ENCODE peak calls at places on chromosomes 3 and 15, in nine cellular contexts. T, F, Y, W, N, R, V, Q and S are unnamed samples.

GRCh38 chr3:127817331-127817821 is 4.9 kb downstream of the MGLL start:
- DNase-seq in F (no peak), Y (no peak), V (no peak), Q (no peak), N (no peak), R (no peak), W (no peak), T (no peak), S (no peak)

GRCh38 chr15:34701536-34701935 is 53.3 kb downstream of the GJD2 start:
- DNase-seq in R (no peak), V (no peak), F (no peak), Y (no peak), W (no peak), Q (no peak), N (no peak), T (no peak), S (no peak)

GRCh38 chr3:133258358-133258757 is 141.5 kb upstream of the BFSP2 start:
- DNase-seq in Y (no peak), T (no peak), N (no peak), Q (no peak), F (no peak), W (no peak), R (no peak), V (no peak), S (no peak)

GRCh38 chr15:67969892-67970291 is 84.2 kb upstream of the PIAS1 start:
- DNase-seq in F (no peak), Y (no peak), R (no peak), Q (no peak), N (no peak), W (no peak), V (no peak), T (no peak), S (no peak)

GRCh38 chr15:58348095-58348812 is 83.5 kb upstream of the LIPC start:
- DNase-seq in W (no peak), R (no peak), N (no peak), T (no peak), F (no peak), Q (no peak), Y (no peak), V (no peak), S (no peak)

GRCh38 chr3:108406063-108406660 is 104.2 kb downstream of the MYH15 start:
- DNase-seq in W (no peak), R (no peak), N (no peak), V (no peak), Q (no peak), F (no peak), Y (no peak), T (no peak), S (no peak)

GRCh38 chr3:104785966-104786365 is 580.7 kb upstream of the ALCAM start:
- DNase-seq in V (no peak), N (no peak), T (no peak), W (no peak), R (no peak), Q (no peak), Y (no peak), F (no peak), S (no peak)

GRCh38 chr15:63274427-63274826 is 3.0 kb upstream of the APH1B start:
- DNase-seq in F (no peak), W (no peak), Q (no peak), Y (no peak), V (no peak), N (no peak), R (no peak), T (no peak), S (no peak)

GRCh38 chr15:101024709-101025108 is 105.6 kb downstream of the LRRK1 start:
- DNase-seq in V (no peak), W (no peak), R (no peak), T (no peak), Q (no peak), Y (no peak), N (no peak), F (no peak), S (no peak)

GRCh38 chr3:192571197-192571791 is 156.0 kb downstream of the FGF12 start:
- DNase-seq in N (no peak), V (peak; percentile 1), F (no peak), T (no peak), R (no peak), Y (no peak), Q (no peak), W (no peak), S (no peak)

GRCh38 chr15:39584266-39584659 is 3.4 kb downstream of the THBS1 start:
- DNase-seq in V (no peak), Y (no peak), W (no peak), T (no peak), F (no peak), R (no peak), N (no peak), Q (no peak), S (no peak)

GRCh38 chr15:80773792-80774352 is 5.3 kb upstream of the CEMIP start:
- DNase-seq in V (no peak), W (no peak), T (no peak), Q (no peak), N (no peak), R (no peak), F (no peak), Y (no peak), S (no peak)

GRCh38 chr15:55917881-55918296 is 75.5 kb downstream of the NEDD4 start:
- DNase-seq in Q (no peak), V (no peak), R (no peak), N (no peak), T (no peak), Y (peak; percentile 35), F (no peak), W (no peak), S (no peak)

GRCh38 chr3:79538-79937 is 117.0 kb upstream of the CHL1 start:
- DNase-seq in W (no peak), V (no peak), Y (no peak), Q (no peak), T (no peak), N (no peak), R (no peak), F (no peak), S (no peak)

GRCh38 chr3:139302084-139302800 is 41.6 kb upstream of the MRPS22 start:
- DNase-seq in F (no peak), Q (no peak), R (no peak), N (no peak), T (no peak), Y (no peak), W (no peak), V (no peak), S (no peak)

GRCh38 chr3:158727499-158728377 is 4.5 kb downstream of the RARRES1 start:
- DNase-seq in W (no peak), R (no peak), N (peak; percentile 85), F (peak; percentile 51), Y (peak; percentile 61), V (peak; percentile 28), T (no peak), Q (peak; percentile 62), S (no peak)

GRCh38 chr15:101128696-101129095 is 123.2 kb downstream of the CHSY1 start:
- DNase-seq in V (no peak), F (no peak), W (no peak), N (no peak), R (no peak), Q (no peak), T (no peak), Y (no peak), S (no peak)

GRCh38 chr3:159757341-159758060 is 231.1 kb upstream of the IL12A start:
- DNase-seq in Q (no peak), T (no peak), W (no peak), N (no peak), F (no peak), Y (no peak), R (no peak), V (no peak), S (no peak)

GRCh38 chr15:94258246-94258645 is 26.9 kb downstream of the MCTP2 start:
- DNase-seq in V (no peak), Q (no peak), T (no peak), W (no peak), F (no peak), N (no peak), R (no peak), Y (no peak), S (no peak)

GRCh38 chr15:50355980-50356379 is 982 bp upstream of the GABPB1 start:
- DNase-seq in T (no peak), F (no peak), V (no peak), Q (no peak), R (no peak), N (no peak), Y (no peak), W (no peak), S (no peak)

GRCh38 chr15:41557673-41558399 is 1.2 kb upstream of the TYRO3 start:
- DNase-seq in V (peak; percentile 79), T (peak; percentile 72), F (peak; percentile 74), Y (peak; percentile 83), W (peak; percentile 53), N (peak; percentile 85), R (peak; percentile 53), Q (peak; percentile 72), S (peak; percentile 58)

GRCh38 chr3:65979731-65980130 is 59.0 kb downstream of the MAGI1 start:
- DNase-seq in W (no peak), Y (no peak), T (no peak), F (no peak), Q (no peak), V (no peak), R (no peak), N (no peak), S (no peak)

GRCh38 chr15:85563328-85563727 is 182.9 kb downstream of the AKAP13 start:
- DNase-seq in V (no peak), Y (peak; percentile 43), R (no peak), F (no peak), T (no peak), N (no peak), Q (no peak), W (no peak), S (no peak)

GRCh38 chr3:45575491-45575923 is 19.0 kb upstream of the LIMD1 start:
- DNase-seq in R (no peak), F (no peak), V (no peak), Y (no peak), T (no peak), Q (no peak), W (no peak), N (no peak), S (no peak)

GRCh38 chr3:172125053-172125452 is 85.7 kb downstream of the FNDC3B start:
- DNase-seq in Y (no peak), V (no peak), R (no peak), F (no peak), N (no peak), W (no peak), Q (no peak), T (no peak), S (no peak)

GRCh38 chr15:51121118-51121517 is 26.4 kb upstream of the TNFAIP8L3 start:
- DNase-seq in W (no peak), R (no peak), F (no peak), T (no peak), V (no peak), Y (no peak), N (no peak), Q (no peak), S (no peak)

GRCh38 chr15:85967553-85967952 is 112.1 kb upstream of the AGBL1 start:
- DNase-seq in R (no peak), T (no peak), N (no peak), V (no peak), Q (no peak), Y (no peak), F (no peak), W (no peak), S (no peak)

GRCh38 chr3:185677146-185677829 is 91.2 kb downstream of the SENP2 start:
- DNase-seq in Y (peak; percentile 69), Q (peak; percentile 69), N (peak; percentile 68), R (no peak), W (no peak), T (no peak), V (no peak), F (peak; percentile 56), S (no peak)

GRCh38 chr3:9308298-9308990 is 54.4 kb upstream of the THUMPD3 start:
- DNase-seq in Q (no peak), V (no peak), T (no peak), W (no peak), R (no peak), Y (no peak), F (no peak), N (no peak), S (no peak)

GRCh38 chr3:192422998-192423349 is 304.4 kb downstream of the FGF12 start:
- DNase-seq in W (no peak), Q (no peak), T (no peak), Y (peak; percentile 28), F (no peak), N (no peak), R (no peak), V (no peak), S (no peak)

GRCh38 chr15:27495963-27496459 is 525.0 kb downstream of the GABRG3 start:
- DNase-seq in Y (peak; percentile 5), V (no peak), T (no peak), N (no peak), F (no peak), W (no peak), R (no peak), Q (no peak), S (no peak)